ENCODE peak calls at places on chromosome 1, in four cellular contexts. R is GM12878, O is K562, Q is HepG2. E is an unnamed sample.

GRCh38 chr1:155175281-155175926 is 1.8 kb downstream of the TRIM46 start:
- DNase-seq in O (no peak), Q (no peak), R (no peak), E (no peak)

GRCh38 chr1:193568451-193568985 is 382.1 kb upstream of the B3GALT2 start:
- DNase-seq in R (no peak), Q (no peak), O (no peak), E (no peak)

GRCh38 chr1:154466879-154467767 is 34.9 kb upstream of the TDRD10 start:
- DNase-seq in Q (no peak), R (peak), O (no peak), E (no peak)

GRCh38 chr1:91611498-91611917 is 110.9 kb downstream of the CDC7 start:
- DNase-seq in R (no peak), O (no peak), Q (no peak), E (no peak)

GRCh38 chr1:30763654-30764248 is 6.2 kb upstream of the LAPTM5 start:
- DNase-seq in R (no peak), O (no peak), Q (no peak), E (no peak)

GRCh38 chr1:193355654-193356053 is 169.2 kb upstream of the B3GALT2 start:
- DNase-seq in R (no peak), Q (no peak), O (no peak), E (no peak)

GRCh38 chr1:245301162-245301580 is 146.4 kb downstream of the KIF26B start:
- DNase-seq in O (no peak), R (no peak), Q (no peak), E (no peak)

GRCh38 chr1:233695901-233696300 is 82.0 kb downstream of the KCNK1 start:
- DNase-seq in Q (no peak), O (no peak), R (no peak), E (no peak)

GRCh38 chr1:200981278-200981677 is 42.2 kb downstream of the KIF21B start:
- DNase-seq in Q (no peak), R (no peak), O (no peak), E (no peak)

GRCh38 chr1:212621830-212622315 is 13.3 kb downstream of the ATF3 start:
- DNase-seq in O (no peak), Q (no peak), R (no peak), E (no peak)

GRCh38 chr1:212620293-212620692 is 11.7 kb downstream of the ATF3 start:
- DNase-seq in R (no peak), Q (no peak), O (no peak), E (no peak)

GRCh38 chr1:212624976-212625501 is 16.5 kb downstream of the ATF3 start:
- DNase-seq in R (no peak), Q (no peak), O (no peak), E (no peak)

GRCh38 chr1:212621043-212621829 is 12.7 kb downstream of the ATF3 start:
- DNase-seq in O (no peak), Q (no peak), R (no peak), E (no peak)

GRCh38 chr1:212622467-212622866 is 13.9 kb downstream of the ATF3 start:
- DNase-seq in R (no peak), O (no peak), Q (no peak), E (no peak)
- TF ChIP-seq MAX in R (no peak), O (no peak), Q (no peak), E (no peak)

GRCh38 chr1:171616586-171616985 is 5.5 kb upstream of the MYOCOS start:
- DNase-seq in O (no peak), Q (no peak), R (no peak), E (no peak)

GRCh38 chr1:171610385-171610784 is 11.7 kb upstream of the MYOCOS start:
- DNase-seq in O (no peak), Q (no peak), R (no peak), E (no peak)

GRCh38 chr1:171606402-171606941 is 15.6 kb upstream of the MYOCOS start:
- DNase-seq in O (no peak), R (peak), Q (no peak), E (no peak)

GRCh38 chr1:171613282-171613681 is 8.8 kb upstream of the MYOCOS start:
- DNase-seq in O (no peak), R (no peak), Q (no peak), E (no peak)

GRCh38 chr1:171611306-171611705 is 10.7 kb upstream of the MYOCOS start:
- DNase-seq in O (no peak), R (no peak), Q (no peak), E (no peak)
- TF ChIP-seq FOXM1 in O (no peak), R (no peak), Q (no peak), E (no peak)

GRCh38 chr1:61084560-61084991 is 2.2 kb downstream of the NFIA start:
- DNase-seq in Q (no peak), R (no peak), O (no peak), E (no peak)

GRCh38 chr1:61082336-61083013 is at the start of gene NFIA:
- DNase-seq in R (no peak), Q (peak), O (peak), E (peak)

GRCh38 chr1:61083799-61084385 is 1.5 kb downstream of the NFIA start:
- DNase-seq in Q (no peak), R (no peak), O (no peak), E (no peak)

GRCh38 chr1:61081637-61082335 is 575 bp upstream of the NFIA start:
- DNase-seq in R (no peak), Q (peak), O (no peak), E (peak)

GRCh38 chr1:61083014-61083798 is 845 bp downstream of the NFIA start:
- DNase-seq in R (no peak), Q (no peak), O (peak), E (peak)
- TF ChIP-seq MAX in R (no peak), Q (peak), O (peak), E (peak)

DNA sequence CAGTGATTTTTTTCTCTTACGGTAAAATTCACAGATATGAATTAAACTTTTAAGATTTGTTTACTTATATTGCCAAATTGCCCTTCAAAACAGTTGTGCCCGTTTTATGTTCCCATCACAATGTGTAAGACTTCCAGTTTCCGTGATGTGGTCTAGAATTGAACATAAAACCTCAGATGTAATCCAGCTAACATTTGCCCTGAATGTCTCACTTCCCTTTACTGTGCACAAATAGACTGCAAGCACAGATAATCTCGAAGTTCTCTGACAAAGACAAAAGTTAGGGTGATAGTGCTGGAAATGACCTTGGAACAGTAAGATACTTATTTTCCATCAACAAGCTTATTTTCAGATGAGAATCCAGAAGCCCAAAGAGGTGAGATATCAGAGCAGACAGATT is 177.5 kb downstream of the ZZZ3 start:
- DNase-seq in R (no peak), O (no peak), Q (no peak), E (no peak)
- TF ChIP-seq FOXM1 in R (no peak), O (no peak), Q (no peak), E (no peak)

GRCh38 chr1:181676269-181676668 is 193.0 kb downstream of the CACNA1E start:
- DNase-seq in O (peak), R (peak), Q (peak), E (peak)
- TF ChIP-seq MAX in O (no peak), R (no peak), Q (no peak), E (no peak)